ENCODE peak calls at places on chromosomes 5 and 9, in ten cellular contexts. Y, W, P, D, T, U, H, O, V and C are unnamed samples.

GRCh38 chr5:95873351-95873750 is 50.8 kb upstream of the GLRX start:
- DNase-seq in Y (no peak), W (no peak), P (no peak), D (no peak), T (no peak), U (no peak), H (no peak), O (no peak), V (no peak), C (no peak)

GRCh38 chr5:142009886-142010285 is 2.9 kb downstream of the GNPDA1 start:
- DNase-seq in Y (no peak), W (no peak), P (no peak), D (no peak), T (no peak), U (no peak), H (no peak), O (no peak), V (no peak), C (no peak)

GRCh38 chr5:94751456-94751855 is 133.0 kb downstream of the SLF1 start:
- DNase-seq in Y (no peak), W (no peak), P (no peak), D (no peak), T (no peak), U (no peak), H (no peak), O (no peak), V (no peak), C (no peak)

GRCh38 chr9:137984005-137984404 is 106.4 kb downstream of the CACNA1B start:
- DNase-seq in Y (no peak), W (no peak), P (no peak), D (no peak), T (no peak), U (no peak), H (no peak), O (no peak), V (no peak), C (no peak)

GRCh38 chr5:136115183-136115865 is 17.3 kb upstream of the SMAD5 start:
- DNase-seq in Y (no peak), W (no peak), P (no peak), D (no peak), T (no peak), U (no peak), H (no peak), O (no peak), V (no peak), C (no peak)

GRCh38 chr5:83313431-83313830 is 158.1 kb upstream of the VCAN start:
- DNase-seq in Y (no peak), W (no peak), P (no peak), D (peak), T (no peak), U (no peak), H (no peak), O (no peak), V (no peak), C (no peak)

GRCh38 chr9:76787677-76788076 is 23.4 kb downstream of the PCA3 start:
- DNase-seq in Y (no peak), W (no peak), P (no peak), D (no peak), T (no peak), U (no peak), H (peak), O (no peak), V (no peak), C (no peak)

GRCh38 chr5:89988129-89988528 is 421.4 kb downstream of the CETN3 start:
- DNase-seq in Y (no peak), W (no peak), P (no peak), D (no peak), T (no peak), U (no peak), H (no peak), O (no peak), V (no peak), C (no peak)

GRCh38 chr5:123422433-123423277 is 548 bp downstream of the CEP120 start:
- DNase-seq in Y (no peak), W (no peak), P (peak), D (no peak), T (no peak), U (no peak), H (no peak), O (no peak), V (peak), C (no peak)

GRCh38 chr9:9938432-9938831 is 674.4 kb downstream of the PTPRD start:
- DNase-seq in Y (no peak), W (no peak), P (no peak), D (no peak), T (no peak), U (no peak), H (no peak), O (no peak), V (no peak), C (no peak)

GRCh38 chr5:25334288-25334790 is 689.6 kb upstream of the CDH10 start:
- DNase-seq in Y (no peak), W (no peak), P (no peak), D (no peak), T (no peak), U (no peak), H (no peak), O (no peak), V (no peak), C (no peak)